ENCODE peak calls at places on chromosomes 2 and 18, in ten cellular contexts. C, H, A, F, U, R, T, Y, X and B are unnamed samples.

GRCh38 chr2:30425326-30425725 is 21.7 kb upstream of the LCLAT1 start:
- DNase-seq in F (no peak), R (peak), H (no peak), X (no peak), Y (no peak), A (no peak), C (no peak), U (no peak), T (no peak), B (no peak)

GRCh38 chr2:240997856-240998705 is at the start of gene SNED1:
- DNase-seq in R (peak), U (peak), F (no peak), C (peak), A (peak), H (peak), T (peak), Y (peak), X (peak), B (peak)

GRCh38 chr2:11419781-11420180 is 46.2 kb downstream of the E2F6 start:
- DNase-seq in F (no peak), R (no peak), U (no peak), A (no peak), Y (no peak), H (no peak), T (no peak), X (no peak), C (no peak), B (no peak)

GRCh38 chr2:88074854-88075292 is 7.2 kb downstream of the SMYD1 start:
- DNase-seq in Y (no peak), H (no peak), C (no peak), A (no peak), R (no peak), F (no peak), X (peak), U (no peak), T (no peak), B (no peak)

GRCh38 chr2:234845602-234846588 is 105.9 kb upstream of the SH3BP4 start:
- DNase-seq in T (no peak), U (no peak), Y (no peak), R (no peak), C (no peak), F (no peak), H (no peak), A (no peak), X (no peak), B (no peak)

GRCh38 chr18:58520964-58521363 is 107.9 kb downstream of the ALPK2 start:
- DNase-seq in F (no peak), H (no peak), T (no peak), A (no peak), U (no peak), X (peak), R (no peak), Y (no peak), C (no peak), B (no peak)

GRCh38 chr2:102005989-102006885 is 14.5 kb downstream of the IL1R2 start:
- DNase-seq in X (peak), H (peak), Y (peak), T (peak), A (peak), U (peak), R (no peak), F (peak), C (no peak), B (peak)

GRCh38 chr2:233801357-233802131 is 23.4 kb downstream of the MROH2A start:
- DNase-seq in C (no peak), H (no peak), U (no peak), T (no peak), X (peak), A (no peak), F (peak), R (no peak), Y (no peak), B (peak)

GRCh38 chr18:60568211-60568610 is 195.6 kb upstream of the MC4R start:
- DNase-seq in F (no peak), C (no peak), U (no peak), A (no peak), H (no peak), Y (no peak), T (no peak), X (no peak), R (no peak), B (no peak)

GRCh38 chr18:35746826-35747339 is 165.3 kb downstream of the GALNT1 start:
- DNase-seq in F (no peak), U (no peak), X (no peak), C (no peak), H (no peak), Y (no peak), R (no peak), T (no peak), A (no peak), B (no peak)

DNA sequence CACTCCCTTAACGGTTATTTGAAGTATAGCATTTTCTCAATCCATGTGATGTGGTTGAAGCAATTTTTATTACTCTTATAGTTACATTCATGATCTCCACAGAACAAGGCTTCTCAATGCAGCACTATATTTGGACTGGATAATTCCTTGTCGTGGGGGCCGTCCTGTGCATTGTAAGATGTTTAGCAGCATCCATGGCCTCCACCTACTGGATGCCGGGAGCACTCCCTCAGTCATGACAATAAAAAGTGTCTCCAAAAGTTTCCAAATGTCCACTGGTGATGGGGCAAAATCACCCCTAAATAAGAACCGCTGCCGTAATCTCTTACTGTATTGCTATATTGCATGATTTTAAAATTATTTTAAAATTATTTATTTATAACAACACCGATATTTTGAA is 110.6 kb upstream of the DDX18 start:
- DNase-seq in C (no peak), A (no peak), R (no peak), X (no peak), H (no peak), Y (no peak), T (no peak), F (no peak), U (no peak), B (no peak)
- TF ChIP-seq CTCF in C (no peak), A (no peak), R (no peak), X (no peak), H (no peak), Y (no peak), T (no peak), F (no peak), U (no peak), B (no peak)

GRCh38 chr2:216172493-216172892 is 63.3 kb downstream of the XRCC5 start:
- DNase-seq in X (no peak), C (no peak), F (no peak), R (no peak), A (no peak), T (no peak), Y (no peak), U (no peak), H (no peak), B (no peak)
- H3K27ac ChIP-seq in X (no peak), C (no peak), F (no peak), R (no peak), A (no peak), T (no peak), Y (no peak), U (no peak), H (no peak), B (no peak)

GRCh38 chr2:220858101-220858500 is 714.0 kb downstream of the EPHA4 start:
- DNase-seq in X (no peak), U (no peak), T (no peak), F (no peak), R (no peak), A (no peak), C (no peak), H (no peak), Y (no peak), B (no peak)
- TF ChIP-seq CTCF in X (no peak), U (no peak), T (no peak), F (peak), R (no peak), A (no peak), C (no peak), H (no peak), Y (no peak), B (no peak)

GRCh38 chr2:85278361-85278760 is 49.4 kb downstream of the TGOLN2 start:
- DNase-seq in F (no peak), C (no peak), X (peak), R (no peak), Y (no peak), A (no peak), U (no peak), T (no peak), H (no peak), B (no peak)
- H3K27ac ChIP-seq in F (no peak), C (peak), X (peak), R (peak), Y (no peak), A (no peak), U (peak), T (no peak), H (no peak), B (no peak)